ENCODE peak calls at places on chromosomes 2 and 18, in seven cellular contexts. Y, B, J, P, U, O and M are unnamed samples.

GRCh38 chr2:148963461-148963860 is 75.0 kb upstream of the LYPD6B start:
- DNase-seq in Y (no peak), B (no peak), U (no peak), J (no peak), P (no peak), O (no peak), M (no peak)

GRCh38 chr2:53913721-53914120 is 54.0 kb upstream of the GPR75 start:
- DNase-seq in O (no peak), U (peak), P (no peak), J (no peak), B (peak), Y (peak), M (no peak)

GRCh38 chr2:240391111-240392051 is 44.1 kb upstream of the GPC1 start:
- DNase-seq in Y (no peak), J (peak), B (no peak), P (peak), O (peak), U (no peak), M (peak)

GRCh38 chr2:70717431-70718038 is 50.5 kb downstream of the ADD2 start:
- DNase-seq in O (no peak), Y (no peak), J (no peak), P (no peak), B (no peak), U (no peak), M (no peak)

GRCh38 chr2:139885921-139886498 is 1105.8 kb upstream of the NXPH2 start:
- DNase-seq in Y (no peak), U (no peak), J (no peak), B (no peak), P (no peak), O (no peak), M (no peak)

GRCh38 chr18:21741511-21742322 is 1.1 kb downstream of the MIB1 start:
- DNase-seq in B (peak), P (peak), U (peak), O (peak), Y (peak), J (peak), M (no peak)

GRCh38 chr2:102301867-102302362 is 9.4 kb upstream of the IL1RL1 start:
- DNase-seq in P (peak), U (peak), J (no peak), B (peak), Y (peak), O (no peak), M (no peak)

GRCh38 chr2:21228041-21228895 is 104.5 kb downstream of the TDRD15 start:
- DNase-seq in J (no peak), B (no peak), P (no peak), U (no peak), Y (no peak), O (no peak), M (no peak)

GRCh38 chr2:38602732-38603401 is at the start of gene HNRNPLL:
- DNase-seq in P (peak), B (peak), U (peak), Y (peak), O (peak), J (peak), M (peak)
- TF ChIP-seq CTCF in P (no peak), B (peak), U (no peak), Y (no peak), O (no peak), J (no peak), M (no peak)

DNA sequence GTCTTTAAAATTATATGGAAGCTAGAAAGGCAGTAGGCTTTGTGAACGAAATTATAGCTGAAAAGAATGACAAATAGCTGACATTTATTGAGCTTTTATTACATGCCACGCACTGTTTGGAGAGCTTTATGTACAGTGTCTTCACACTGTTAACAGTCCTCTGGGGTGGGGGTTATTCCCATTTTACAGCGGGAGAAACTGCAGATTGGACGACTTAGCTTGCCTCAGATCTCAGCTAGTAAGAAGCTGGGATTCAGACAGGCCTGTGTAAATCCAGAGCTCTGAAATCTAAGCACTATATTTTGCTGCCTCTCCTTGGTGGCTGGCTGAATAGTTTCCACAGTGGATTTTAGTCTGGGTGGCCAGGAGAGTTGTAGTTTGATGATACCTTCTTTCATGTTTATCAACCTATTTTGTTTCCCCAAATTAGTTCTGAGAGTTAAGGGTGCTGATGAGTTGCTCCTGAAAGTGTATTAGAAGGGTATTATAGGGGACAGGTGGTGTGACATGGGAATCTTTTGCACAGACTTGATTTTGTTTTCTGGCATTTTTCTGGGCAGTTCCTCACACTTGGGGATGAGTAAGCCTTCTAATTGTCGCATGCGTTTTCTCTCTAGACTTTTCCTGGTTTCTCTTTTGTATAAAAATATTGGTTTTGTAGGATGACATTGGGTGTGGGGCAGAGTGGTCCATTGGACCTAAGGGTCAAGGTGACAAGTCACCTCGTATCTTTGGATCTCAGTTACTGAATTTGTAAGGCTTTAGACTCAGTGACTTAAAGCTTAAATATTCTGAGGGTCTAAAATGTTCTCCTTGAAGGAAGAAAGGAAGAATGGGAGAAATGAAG is 1.5 kb downstream of the ACSL3 start:
- DNase-seq in U (peak), P (no peak), O (no peak), Y (peak), B (no peak), J (no peak), M (no peak)
- TF ChIP-seq CTCF in U (no peak), P (no peak), O (no peak), Y (peak), B (peak), J (peak), M (peak)

DNA sequence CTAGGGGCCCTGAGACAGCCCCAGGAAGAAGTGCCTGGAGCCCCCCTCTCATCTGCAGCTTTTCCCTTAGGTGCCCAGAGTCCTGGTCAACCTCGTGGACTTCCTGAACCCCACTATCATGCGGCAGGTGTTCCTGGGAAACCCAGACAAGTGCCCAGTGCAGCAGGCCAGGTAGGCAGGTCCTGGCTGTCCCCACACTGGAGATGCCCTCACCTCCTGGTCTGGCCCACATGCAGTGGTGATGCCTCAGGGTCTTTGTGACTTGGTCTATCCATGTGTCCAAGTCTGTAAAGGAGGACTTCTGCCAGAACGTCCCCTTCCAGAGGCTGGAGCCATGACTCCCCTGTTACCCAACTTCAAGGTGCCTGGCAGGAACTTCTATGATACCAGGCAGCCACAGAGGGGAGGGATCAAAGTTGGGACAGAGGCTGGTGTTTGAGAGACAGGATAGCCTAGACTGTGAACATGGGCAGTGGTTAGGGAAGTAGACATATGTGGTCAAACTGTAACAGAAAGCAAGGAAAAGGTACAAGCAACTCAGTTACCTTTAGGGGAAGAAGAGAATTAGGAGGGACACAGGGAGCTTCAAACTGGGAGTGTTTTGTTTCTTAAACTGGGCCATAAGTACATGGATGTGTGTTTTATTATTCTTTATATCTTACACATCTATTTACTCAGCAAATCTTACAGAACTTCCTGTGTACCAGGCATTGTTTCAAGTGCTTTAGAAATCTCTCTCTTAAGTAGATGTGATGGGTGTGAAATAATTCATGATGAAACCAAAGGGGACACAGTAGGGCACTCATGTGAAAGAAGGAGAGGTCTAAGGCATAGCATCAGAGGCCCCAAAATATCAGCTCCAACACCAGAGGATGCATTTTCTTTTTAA is 107.1 kb downstream of the PLB1 start:
- DNase-seq in P (no peak), O (no peak), Y (no peak), J (peak), B (no peak), U (no peak), M (peak)
- TF ChIP-seq CTCF in P (no peak), O (no peak), Y (no peak), J (no peak), B (no peak), U (no peak), M (no peak)

GRCh38 chr2:231900975-231901374 is 25.2 kb downstream of the NPPC start:
- DNase-seq in J (peak), Y (no peak), B (no peak), P (peak), U (no peak), O (peak), M (peak)
- TF ChIP-seq CTCF in J (no peak), Y (no peak), B (no peak), P (no peak), U (no peak), O (no peak), M (no peak)

GRCh38 chr2:1942146-1942545 is 197.8 kb upstream of the PXDN start:
- DNase-seq in P (no peak), Y (no peak), J (no peak), B (no peak), U (no peak), O (peak), M (no peak)
- TF ChIP-seq CTCF in P (no peak), Y (no peak), J (no peak), B (no peak), U (no peak), O (no peak), M (no peak)

GRCh38 chr2:232634319-232635150 is 1.1 kb downstream of the EFHD1 start:
- DNase-seq in J (peak), B (no peak), Y (no peak), U (no peak), O (no peak), P (peak), M (no peak)

GRCh38 chr2:232633413-232634318 is at the start of gene EFHD1:
- DNase-seq in O (peak), Y (peak), U (peak), J (peak), B (peak), P (peak), M (peak)

GRCh38 chr2:232632229-232632903 is 1.0 kb upstream of the EFHD1 start:
- DNase-seq in Y (no peak), O (no peak), J (peak), P (no peak), U (no peak), B (no peak), M (no peak)

GRCh38 chr2:232635820-232636219 is 2.4 kb downstream of the EFHD1 start:
- DNase-seq in P (no peak), U (no peak), B (no peak), Y (no peak), O (no peak), J (no peak), M (no peak)

GRCh38 chr2:232632904-232633412 is 446 bp upstream of the EFHD1 start:
- DNase-seq in J (peak), O (peak), Y (no peak), P (no peak), B (peak), U (no peak), M (no peak)
- TF ChIP-seq CTCF in J (no peak), O (no peak), Y (no peak), P (no peak), B (no peak), U (no peak), M (peak)